ENCODE peak calls at places on chromosomes 16 and 17, in six cellular contexts. One of them, this sample, is unnamed.

GRCh38 chr16:66928702-66929388 is 3.5 kb upstream of the RRAD start:
- DNase-seq in nephron progenitor cell: no peak
- DNase-seq in heart right ventricle: no peak
- DNase-seq in kidney: peak
- DNase-seq in lung: no peak
- DNase-seq in epithelial cell of proximal tubule: no peak
- DNase-seq in this sample: peak

GRCh38 chr17:81294512-81295030 is 536 bp downstream of the SLC38A10 start:
- DNase-seq in nephron progenitor cell: peak
- DNase-seq in heart right ventricle: peak
- DNase-seq in kidney: no peak
- DNase-seq in lung: no peak
- DNase-seq in epithelial cell of proximal tubule: no peak
- DNase-seq in this sample: no peak

GRCh38 chr17:62963296-62963695 is 2.7 kb upstream of the TANC2 start:
- DNase-seq in nephron progenitor cell: no peak
- DNase-seq in heart right ventricle: no peak
- DNase-seq in kidney: no peak
- DNase-seq in lung: no peak
- DNase-seq in epithelial cell of proximal tubule: no peak
- DNase-seq in this sample: peak

GRCh38 chr17:28189667-28190066 is 129.3 kb upstream of the TMEM97 start:
- DNase-seq in nephron progenitor cell: no peak
- DNase-seq in heart right ventricle: no peak
- DNase-seq in kidney: no peak
- DNase-seq in lung: no peak
- DNase-seq in epithelial cell of proximal tubule: no peak
- DNase-seq in this sample: no peak

GRCh38 chr17:82734987-82735866 is at the start of gene FN3K:
- DNase-seq in nephron progenitor cell: peak
- DNase-seq in heart right ventricle: peak
- DNase-seq in kidney: peak
- DNase-seq in lung: peak
- DNase-seq in epithelial cell of proximal tubule: no peak
- DNase-seq in this sample: peak

GRCh38 chr16:83345846-83346245 is 461.9 kb upstream of the HSBP1 start:
- DNase-seq in nephron progenitor cell: no peak
- DNase-seq in heart right ventricle: no peak
- DNase-seq in kidney: no peak
- DNase-seq in lung: no peak
- DNase-seq in epithelial cell of proximal tubule: no peak
- DNase-seq in this sample: no peak

GRCh38 chr16:85141491-85142128 is 29.3 kb upstream of the CIBAR2 start:
- DNase-seq in nephron progenitor cell: no peak
- DNase-seq in heart right ventricle: no peak
- DNase-seq in kidney: no peak
- DNase-seq in lung: no peak
- DNase-seq in epithelial cell of proximal tubule: no peak
- DNase-seq in this sample: no peak

GRCh38 chr17:185445-186138 is 4.1 kb upstream of the DOC2B start:
- DNase-seq in nephron progenitor cell: no peak
- DNase-seq in heart right ventricle: no peak
- DNase-seq in kidney: peak
- DNase-seq in lung: no peak
- DNase-seq in epithelial cell of proximal tubule: no peak
- DNase-seq in this sample: peak

GRCh38 chr16:84056933-84057332 is 14.3 kb upstream of the SLC38A8 start:
- DNase-seq in nephron progenitor cell: no peak
- DNase-seq in heart right ventricle: no peak
- DNase-seq in kidney: no peak
- DNase-seq in lung: no peak
- DNase-seq in epithelial cell of proximal tubule: no peak
- DNase-seq in this sample: no peak

GRCh38 chr16:17194190-17194780 is 276.5 kb downstream of the XYLT1 start:
- DNase-seq in nephron progenitor cell: peak
- DNase-seq in heart right ventricle: peak
- DNase-seq in kidney: peak
- DNase-seq in lung: peak
- DNase-seq in epithelial cell of proximal tubule: no peak
- DNase-seq in this sample: no peak

GRCh38 chr16:28875134-28876015 is 2.9 kb upstream of the ATP2A1 start:
- DNase-seq in nephron progenitor cell: no peak
- DNase-seq in heart right ventricle: no peak
- DNase-seq in kidney: no peak
- DNase-seq in lung: no peak
- DNase-seq in epithelial cell of proximal tubule: no peak
- DNase-seq in this sample: no peak
- TF ChIP-seq CTCF in nephron progenitor cell: no peak
- TF ChIP-seq CTCF in heart right ventricle: no peak
- TF ChIP-seq CTCF in kidney: no peak
- TF ChIP-seq CTCF in lung: no peak
- TF ChIP-seq CTCF in epithelial cell of proximal tubule: no peak
- TF ChIP-seq CTCF in this sample: peak

DNA sequence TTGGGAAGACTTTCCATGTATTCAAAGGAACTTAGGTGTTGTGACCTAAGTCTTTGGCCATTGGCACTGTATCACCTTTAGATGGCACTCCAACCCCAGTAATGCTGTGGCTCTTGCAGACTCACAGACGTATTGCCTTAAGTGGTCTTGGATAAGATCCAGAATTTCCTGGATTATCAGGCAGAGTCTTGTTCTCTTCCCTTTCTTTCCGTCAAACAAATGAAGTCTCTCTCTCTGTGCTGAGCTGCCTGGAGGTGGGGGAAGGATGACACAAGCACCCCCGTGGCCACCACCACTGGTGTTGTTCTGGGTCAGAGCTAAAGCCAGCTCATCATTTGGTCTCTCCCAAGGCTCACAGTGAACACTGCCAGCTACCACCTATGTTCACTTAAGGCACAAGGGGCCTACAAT is 789.9 kb upstream of the KIF2B start:
- DNase-seq in nephron progenitor cell: peak
- DNase-seq in heart right ventricle: peak
- DNase-seq in kidney: no peak
- DNase-seq in lung: no peak
- DNase-seq in epithelial cell of proximal tubule: peak
- DNase-seq in this sample: peak
- TF ChIP-seq CTCF in nephron progenitor cell: peak
- TF ChIP-seq CTCF in heart right ventricle: no peak
- TF ChIP-seq CTCF in kidney: peak
- TF ChIP-seq CTCF in lung: no peak
- TF ChIP-seq CTCF in epithelial cell of proximal tubule: peak
- TF ChIP-seq CTCF in this sample: peak

DNA sequence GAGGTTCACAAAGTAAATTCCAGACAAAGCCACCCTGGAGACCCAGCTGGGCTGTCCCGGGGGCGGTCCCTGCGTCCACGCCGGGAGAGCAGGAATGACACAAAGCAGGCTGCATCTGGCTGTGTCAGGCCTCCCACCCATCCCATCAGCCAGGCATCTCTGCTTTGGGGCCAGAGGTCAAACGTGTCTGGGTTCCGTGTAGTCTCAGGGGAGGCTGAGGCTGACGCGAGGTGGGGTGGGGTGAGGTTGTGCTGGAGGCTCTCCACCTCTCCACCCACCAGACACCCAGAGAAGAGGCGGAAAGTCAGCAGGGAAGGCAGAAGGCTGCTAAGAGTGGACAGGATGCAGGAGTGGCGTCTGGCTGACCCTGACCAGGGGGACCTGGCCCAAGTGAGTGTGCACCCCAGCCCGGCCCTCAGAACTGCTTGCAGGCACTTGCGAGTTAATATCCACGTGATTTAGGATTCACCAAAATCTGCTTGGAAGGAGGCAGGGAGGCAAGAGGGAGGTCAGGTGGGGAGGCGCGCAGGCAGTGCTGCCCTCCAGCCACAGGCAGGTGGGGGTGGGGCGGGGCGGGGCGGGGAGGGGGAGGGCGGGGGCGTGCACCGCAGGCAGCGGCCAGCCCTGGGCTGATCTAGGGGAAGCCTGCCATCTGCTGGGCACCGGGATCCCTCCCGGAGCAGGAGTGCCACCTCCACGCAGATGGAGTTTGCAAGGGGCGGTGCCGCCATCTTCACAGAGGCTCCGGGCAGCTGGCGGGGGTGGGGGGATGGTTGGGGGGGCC is 44.3 kb downstream of the TBC1D16 start:
- DNase-seq in nephron progenitor cell: peak
- DNase-seq in heart right ventricle: peak
- DNase-seq in kidney: peak
- DNase-seq in lung: peak
- DNase-seq in epithelial cell of proximal tubule: no peak
- DNase-seq in this sample: peak
- TF ChIP-seq CTCF in nephron progenitor cell: peak
- TF ChIP-seq CTCF in heart right ventricle: peak
- TF ChIP-seq CTCF in kidney: peak
- TF ChIP-seq CTCF in lung: peak
- TF ChIP-seq CTCF in epithelial cell of proximal tubule: peak
- TF ChIP-seq CTCF in this sample: peak

GRCh38 chr17:40187238-40187637 is 10.0 kb downstream of the RAPGEFL1 start:
- DNase-seq in nephron progenitor cell: no peak
- DNase-seq in heart right ventricle: no peak
- DNase-seq in kidney: no peak
- DNase-seq in lung: no peak
- DNase-seq in epithelial cell of proximal tubule: no peak
- DNase-seq in this sample: no peak

GRCh38 chr17:40188694-40189093 is 11.4 kb downstream of the RAPGEFL1 start:
- DNase-seq in nephron progenitor cell: no peak
- DNase-seq in heart right ventricle: no peak
- DNase-seq in kidney: no peak
- DNase-seq in lung: no peak
- DNase-seq in epithelial cell of proximal tubule: no peak
- DNase-seq in this sample: no peak

GRCh38 chr17:40191237-40192208 is 14.3 kb downstream of the RAPGEFL1 start:
- DNase-seq in nephron progenitor cell: peak
- DNase-seq in heart right ventricle: peak
- DNase-seq in kidney: peak
- DNase-seq in lung: peak
- DNase-seq in epithelial cell of proximal tubule: peak
- DNase-seq in this sample: peak

GRCh38 chr17:40192961-40193360 is 15.7 kb downstream of the RAPGEFL1 start:
- DNase-seq in nephron progenitor cell: no peak
- DNase-seq in heart right ventricle: no peak
- DNase-seq in kidney: no peak
- DNase-seq in lung: no peak
- DNase-seq in epithelial cell of proximal tubule: no peak
- DNase-seq in this sample: no peak

GRCh38 chr17:40190197-40191021 is 13.1 kb downstream of the RAPGEFL1 start:
- DNase-seq in nephron progenitor cell: peak
- DNase-seq in heart right ventricle: no peak
- DNase-seq in kidney: no peak
- DNase-seq in lung: no peak
- DNase-seq in epithelial cell of proximal tubule: no peak
- DNase-seq in this sample: peak
- TF ChIP-seq CTCF in nephron progenitor cell: peak
- TF ChIP-seq CTCF in heart right ventricle: no peak
- TF ChIP-seq CTCF in kidney: no peak
- TF ChIP-seq CTCF in lung: no peak
- TF ChIP-seq CTCF in epithelial cell of proximal tubule: peak
- TF ChIP-seq CTCF in this sample: peak

DNA sequence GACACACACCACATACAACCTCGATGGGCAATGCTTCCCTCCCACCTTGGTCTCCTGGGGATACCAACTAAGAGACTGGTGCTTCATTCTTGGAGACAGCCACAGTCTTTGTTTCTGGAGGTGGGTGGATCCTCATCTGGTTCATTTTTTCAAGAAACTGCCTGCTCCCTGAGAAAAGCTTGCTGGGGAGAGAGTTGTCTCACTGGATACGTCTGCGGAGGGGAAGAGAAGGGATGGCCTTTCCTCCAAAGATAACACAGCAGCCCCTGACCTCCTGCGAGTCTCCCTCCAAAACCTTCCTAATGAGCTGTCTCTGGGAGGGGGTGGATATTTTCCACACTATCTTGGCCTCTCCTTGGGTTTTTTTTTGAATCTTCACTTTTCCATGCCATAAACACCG is 221.2 kb downstream of the SOX9 start:
- DNase-seq in nephron progenitor cell: no peak
- DNase-seq in heart right ventricle: no peak
- DNase-seq in kidney: no peak
- DNase-seq in lung: no peak
- DNase-seq in epithelial cell of proximal tubule: no peak
- DNase-seq in this sample: no peak
- TF ChIP-seq CTCF in nephron progenitor cell: no peak
- TF ChIP-seq CTCF in heart right ventricle: no peak
- TF ChIP-seq CTCF in kidney: no peak
- TF ChIP-seq CTCF in lung: no peak
- TF ChIP-seq CTCF in epithelial cell of proximal tubule: no peak
- TF ChIP-seq CTCF in this sample: no peak

GRCh38 chr16:57628008-57628781 is at the start of gene ADGRG1:
- DNase-seq in nephron progenitor cell: peak
- DNase-seq in heart right ventricle: peak
- DNase-seq in kidney: peak
- DNase-seq in lung: peak
- DNase-seq in epithelial cell of proximal tubule: peak
- DNase-seq in this sample: peak
- TF ChIP-seq CTCF in nephron progenitor cell: no peak
- TF ChIP-seq CTCF in heart right ventricle: no peak
- TF ChIP-seq CTCF in kidney: no peak
- TF ChIP-seq CTCF in lung: no peak
- TF ChIP-seq CTCF in epithelial cell of proximal tubule: no peak
- TF ChIP-seq CTCF in this sample: peak

This sample was measured in epithelial cell of esophagus.